ENCODE peak calls at places on chromosomes 4 and X, in eight cellular contexts. U is AG09309, Y is brain microvascular endothelial cell, A is colonic mucosa, Z is A549, P is GM23338, S is RWPE1, B is astrocyte of the spinal cord. T is an unnamed sample.

GRCh38 chr4:173522160-173522873 is 7.7 kb downstream of the HAND2 start:
- DNase-seq in A (peak), B (peak), S (peak), P (peak), Y (peak), U (peak), Z (no peak), T (peak)

GRCh38 chrX:109362101-109362500 is 119.8 kb downstream of the GUCY2F start:
- DNase-seq in Z (no peak), S (no peak), A (no peak), Y (no peak), U (no peak), B (no peak), P (no peak), T (no peak)

GRCh38 chr4:153520871-153521329 is 54.7 kb downstream of the TMEM131L start:
- DNase-seq in S (no peak), Z (no peak), B (no peak), Y (no peak), A (peak), P (no peak), U (no peak), T (no peak)

GRCh38 chr4:78454016-78454415 is 97.6 kb upstream of the ANXA3 start:
- DNase-seq in Y (no peak), U (no peak), A (no peak), B (no peak), S (no peak), Z (no peak), P (no peak), T (no peak)

GRCh38 chr4:148330161-148330560 is 112.1 kb downstream of the NR3C2 start:
- DNase-seq in Y (no peak), P (no peak), B (no peak), S (no peak), A (no peak), Z (no peak), U (no peak), T (no peak)

GRCh38 chr4:121370729-121371325 is 10.0 kb downstream of the QRFPR start:
- DNase-seq in B (peak), Y (peak), P (peak), S (peak), U (no peak), Z (no peak), A (peak), T (no peak)

GRCh38 chrX:150163181-150163930 is 199.8 kb upstream of the MAMLD1 start:
- DNase-seq in Y (no peak), U (no peak), Z (no peak), P (no peak), S (no peak), B (no peak), A (no peak), T (no peak)

GRCh38 chrX:56503941-56504673 is 59.3 kb upstream of the UBQLN2 start:
- DNase-seq in B (no peak), S (peak), U (no peak), A (no peak), Z (no peak), P (peak), Y (no peak), T (no peak)

GRCh38 chr4:21765810-21766407 is 182.7 kb downstream of the KCNIP4 start:
- DNase-seq in B (peak), P (peak), S (peak), Y (peak), Z (peak), U (no peak), A (peak), T (no peak)

GRCh38 chr4:53354012-53354722 is 11.7 kb downstream of the SCFD2 start:
- DNase-seq in U (no peak), S (no peak), A (no peak), P (no peak), Y (no peak), B (no peak), Z (no peak), T (no peak)

GRCh38 chr4:23877758-23878229 is 12.1 kb downstream of the PPARGC1A start:
- DNase-seq in Z (no peak), P (no peak), A (peak), Y (peak), U (no peak), B (peak), S (no peak), T (no peak)

GRCh38 chr4:114087596-114088230 is 108.3 kb upstream of the ARSJ start:
- DNase-seq in Z (no peak), A (no peak), B (peak), U (peak), P (no peak), S (no peak), Y (peak), T (no peak)

GRCh38 chr4:77576351-77576750 is 29.3 kb upstream of the CXCL13 start:
- DNase-seq in Y (no peak), Z (no peak), A (no peak), S (no peak), U (no peak), P (no peak), B (no peak), T (no peak)

GRCh38 chr4:105951198-105951597 is 55.9 kb downstream of the NPNT start:
- DNase-seq in B (peak), Z (no peak), A (no peak), S (no peak), Y (peak), P (peak), U (peak), T (no peak)

GRCh38 chr4:145804134-145804533 is 124.2 kb downstream of the C4orf51 start:
- DNase-seq in A (no peak), Y (peak), U (peak), B (peak), P (no peak), S (peak), Z (no peak), T (no peak)

GRCh38 chr4:116391020-116391419 is 694.4 kb downstream of the TRAM1L1 start:
- DNase-seq in S (no peak), U (no peak), Y (no peak), Z (no peak), P (no peak), B (no peak), A (no peak), T (no peak)

GRCh38 chr4:87220094-87220831 is at the start of gene KLHL8:
- DNase-seq in B (peak), Y (peak), A (peak), U (no peak), P (peak), Z (peak), S (peak), T (peak)

GRCh38 chrX:130594453-130594916 is 192.7 kb downstream of the RBMX2 start:
- DNase-seq in P (no peak), U (no peak), B (no peak), A (peak), Z (no peak), Y (no peak), S (no peak), T (no peak)

GRCh38 chr4:28229092-28229491 is 1368.5 kb downstream of the STIM2 start:
- DNase-seq in S (peak), A (no peak), Z (no peak), B (peak), Y (no peak), P (peak), U (peak), T (no peak)

GRCh38 chr4:28228575-28228974 is 1367.9 kb downstream of the STIM2 start:
- DNase-seq in B (no peak), U (no peak), Z (no peak), Y (no peak), S (no peak), P (no peak), A (no peak), T (no peak)

GRCh38 chr4:28225689-28226353 is 1365.2 kb downstream of the STIM2 start:
- DNase-seq in A (no peak), B (no peak), S (no peak), Y (no peak), U (no peak), Z (no peak), P (no peak), T (no peak)

GRCh38 chr4:28226962-28227361 is 1366.3 kb downstream of the STIM2 start:
- DNase-seq in S (no peak), Z (no peak), U (no peak), A (no peak), P (no peak), B (no peak), Y (no peak), T (no peak)

DNA sequence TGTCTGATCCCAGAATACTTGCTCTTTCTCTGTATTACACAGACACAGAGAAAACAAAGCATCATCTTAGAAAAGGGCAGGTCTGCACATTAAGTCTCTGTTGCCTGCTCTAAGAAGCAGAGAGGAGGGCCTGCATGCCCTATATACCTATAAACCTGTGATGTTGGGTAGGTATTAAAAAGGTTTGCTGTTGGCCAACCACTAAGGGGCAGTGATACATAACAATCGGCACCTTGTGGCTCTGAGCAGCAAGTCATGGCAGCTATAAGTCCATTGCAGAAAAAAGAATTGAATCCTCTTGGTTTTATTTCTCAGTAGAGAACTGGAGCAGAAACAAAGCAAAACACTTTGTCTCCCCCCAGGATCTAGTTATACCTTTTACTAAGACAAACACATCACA is 1364.4 kb downstream of the STIM2 start:
- DNase-seq in P (peak), A (no peak), S (peak), Z (peak), U (peak), Y (peak), B (peak), T (no peak)
- TF ChIP-seq CTCF in P (peak), A (no peak), S (no peak), Z (peak), U (peak), Y (peak), B (peak), T (peak)

GRCh38 chrX:133232331-133232730 is 14.2 kb upstream of the TFDP3 start:
- DNase-seq in U (no peak), S (peak), Z (no peak), Y (no peak), P (no peak), B (no peak), A (no peak), T (no peak)
- TF ChIP-seq CTCF in U (no peak), S (no peak), Z (no peak), Y (no peak), P (no peak), B (no peak), A (no peak), T (no peak)

GRCh38 chr4:518569-519083 is 19.6 kb downstream of the PIGG start:
- DNase-seq in A (no peak), B (no peak), Y (no peak), Z (no peak), U (no peak), P (peak), S (no peak), T (no peak)
- TF ChIP-seq CTCF in A (no peak), B (no peak), Y (no peak), Z (no peak), U (no peak), P (peak), S (no peak), T (no peak)

GRCh38 chr4:185735887-185736286 is 76.1 kb downstream of the SORBS2 start:
- DNase-seq in A (no peak), Y (no peak), P (no peak), U (no peak), B (no peak), Z (no peak), S (no peak), T (no peak)
- TF ChIP-seq CTCF in A (no peak), Y (no peak), P (no peak), U (no peak), B (no peak), Z (no peak), S (no peak), T (no peak)

GRCh38 chr4:155672342-155672741 is 5.7 kb downstream of the GUCY1A1 start:
- DNase-seq in A (no peak), P (no peak), Y (no peak), B (no peak), Z (no peak), S (no peak), U (no peak), T (no peak)

GRCh38 chr4:155665054-155665453 is 1.6 kb upstream of the GUCY1A1 start:
- DNase-seq in P (no peak), U (no peak), S (no peak), B (no peak), Y (no peak), Z (no peak), A (no peak), T (no peak)

GRCh38 chr4:155667538-155668511 is 1.2 kb downstream of the GUCY1A1 start:
- DNase-seq in Z (no peak), A (peak), Y (peak), U (no peak), B (peak), S (peak), P (peak), T (peak)

GRCh38 chr4:155666701-155667537 is at the start of gene GUCY1A1:
- DNase-seq in A (peak), P (peak), Y (no peak), B (peak), U (no peak), Z (no peak), S (peak), T (peak)
- TF ChIP-seq CTCF in A (no peak), P (no peak), Y (no peak), B (no peak), U (no peak), Z (no peak), S (no peak), T (no peak)

GRCh38 chr4:76430519-76431388 is 4.3 kb upstream of the SHROOM3 start:
- DNase-seq in S (peak), B (peak), Z (peak), Y (peak), P (peak), A (peak), U (peak), T (no peak)

GRCh38 chr4:76420901-76421581 is at the start of gene CCDC158:
- DNase-seq in S (peak), P (peak), B (no peak), A (peak), Y (no peak), Z (peak), U (no peak), T (no peak)

GRCh38 chr4:76429636-76430035 is 5.4 kb upstream of the SHROOM3 start:
- DNase-seq in Z (no peak), U (no peak), Y (no peak), A (no peak), S (no peak), B (no peak), P (no peak), T (no peak)

GRCh38 chr4:76420311-76420710 is 630 bp downstream of the CCDC158 start:
- DNase-seq in Z (no peak), Y (no peak), S (no peak), A (no peak), B (no peak), U (no peak), P (peak), T (no peak)

GRCh38 chr4:76426272-76426671 is 5.3 kb upstream of the CCDC158 start:
- DNase-seq in A (no peak), U (no peak), S (no peak), Y (no peak), Z (no peak), P (peak), B (no peak), T (no peak)
- TF ChIP-seq CTCF in A (no peak), U (peak), S (no peak), Y (peak), Z (peak), P (peak), B (peak), T (peak)